ENCODE peak calls at places on chromosome 2, in five cellular contexts. Q, L, T, G and Z are unnamed samples.

GRCh38 chr2:233387667-233388528 is 33.6 kb downstream of the DGKD start:
- DNase-seq in Q (no peak), L (no peak), G (no peak), T (no peak), Z (peak)

GRCh38 chr2:162475661-162476060 is 131.7 kb downstream of the GCA start:
- DNase-seq in Q (no peak), G (no peak), T (no peak), L (no peak), Z (peak)

GRCh38 chr2:101960903-101961286 is 30.9 kb upstream of the IL1R2 start:
- DNase-seq in T (no peak), L (no peak), Q (no peak), G (no peak), Z (no peak)

GRCh38 chr2:240561325-240561971 is 1.3 kb downstream of the DUSP28 start:
- DNase-seq in T (no peak), L (no peak), G (no peak), Q (no peak), Z (no peak)

GRCh38 chr2:3536682-3537632 is 17.6 kb upstream of the ADI1 start:
- DNase-seq in T (no peak), G (no peak), Q (no peak), L (peak), Z (no peak)

GRCh38 chr2:31107588-31108300 is 30.5 kb downstream of the GALNT14 start:
- DNase-seq in T (no peak), G (no peak), Q (no peak), L (no peak), Z (peak)

GRCh38 chr2:173997779-173998178 is 32.6 kb upstream of the SP3 start:
- DNase-seq in T (no peak), Q (no peak), G (no peak), L (no peak), Z (no peak)

GRCh38 chr2:32931945-32932709 is 14.6 kb upstream of the LTBP1 start:
- DNase-seq in Q (no peak), T (no peak), G (no peak), L (peak), Z (no peak)

GRCh38 chr2:204749319-204749718 is 204.0 kb downstream of the PARD3B start:
- DNase-seq in Q (no peak), L (no peak), T (no peak), G (no peak), Z (no peak)

GRCh38 chr2:140178224-140178623 is 1398.0 kb upstream of the NXPH2 start:
- DNase-seq in Q (no peak), L (no peak), T (no peak), G (no peak), Z (no peak)

GRCh38 chr2:56250153-56250729 is 66.5 kb downstream of the CCDC85A start:
- DNase-seq in L (no peak), Q (no peak), T (no peak), G (no peak), Z (no peak)

GRCh38 chr2:203714112-203714511 is 7.7 kb downstream of the CD28 start:
- DNase-seq in Q (no peak), G (no peak), L (no peak), T (no peak), Z (no peak)

GRCh38 chr2:195562624-195563566 is 94.1 kb upstream of the SLC39A10 start:
- DNase-seq in L (no peak), T (no peak), Q (no peak), G (no peak), Z (no peak)

GRCh38 chr2:236782938-236783337 is 213.3 kb downstream of the ACKR3 start:
- DNase-seq in T (no peak), G (no peak), L (no peak), Q (no peak), Z (no peak)

GRCh38 chr2:12931211-12931844 is 214.6 kb downstream of the TRIB2 start:
- DNase-seq in T (peak), Q (no peak), L (no peak), G (no peak), Z (no peak)

GRCh38 chr2:149648282-149649030 is 60.9 kb upstream of the MMADHC start:
- DNase-seq in T (no peak), Q (no peak), G (no peak), L (no peak), Z (no peak)

GRCh38 chr2:181438298-181438697 is 18.9 kb upstream of the ITGA4 start:
- DNase-seq in T (no peak), L (peak), G (no peak), Q (no peak), Z (no peak)

GRCh38 chr2:165627463-165627862 is 158.0 kb downstream of the CSRNP3 start:
- DNase-seq in Q (no peak), T (no peak), G (no peak), L (no peak), Z (no peak)

GRCh38 chr2:14855751-14856150 is 223.2 kb downstream of the LRATD1 start:
- DNase-seq in T (no peak), G (no peak), Q (no peak), L (no peak), Z (no peak)

GRCh38 chr2:75503048-75503607 is 57.6 kb downstream of the EVA1A start:
- DNase-seq in G (no peak), Q (no peak), T (no peak), L (no peak), Z (no peak)